ENCODE peak calls at places on chromosomes 5 and 9, in nine cellular contexts. A, T, R, F, J, B, X, L and S are unnamed samples.

GRCh38 chr9:93467462-93467861 is 14.1 kb upstream of the FAM120AOS start:
- DNase-seq in A (no peak), T (no peak), R (no peak), F (no peak), J (no peak), B (no peak), X (no peak), L (no peak), S (no peak)

GRCh38 chr9:122213589-122214413 is 15.0 kb downstream of the LHX6 start:
- DNase-seq in A (peak), T (peak), R (no peak), F (peak), J (no peak), B (peak), X (peak), L (peak), S (peak)

GRCh38 chr5:59674763-59675162 is 218.8 kb downstream of the PDE4D start:
- DNase-seq in A (peak), T (no peak), R (no peak), F (no peak), J (no peak), B (no peak), X (no peak), L (no peak), S (no peak)

GRCh38 chr5:91379602-91380490 is 3.3 kb downstream of the ARRDC3 start:
- DNase-seq in A (peak), T (peak), R (peak), F (peak), J (peak), B (peak), X (peak), L (peak), S (peak)

GRCh38 chr9:137643921-137644320 is 25.1 kb downstream of the EHMT1 start:
- DNase-seq in A (no peak), T (no peak), R (no peak), F (no peak), J (no peak), B (no peak), X (no peak), L (no peak), S (no peak)

GRCh38 chr5:35430381-35431162 is 187.1 kb upstream of the SPEF2 start:
- DNase-seq in A (no peak), T (no peak), R (no peak), F (no peak), J (no peak), B (no peak), X (no peak), L (no peak), S (no peak)

GRCh38 chr9:127568971-127569818 is 42.9 kb upstream of the STXBP1 start:
- DNase-seq in A (peak), T (peak), R (peak), F (peak), J (peak), B (peak), X (peak), L (peak), S (peak)

GRCh38 chr5:130109152-130109551 is 204.9 kb downstream of the CHSY3 start:
- DNase-seq in A (peak), T (no peak), R (no peak), F (no peak), J (peak), B (peak), X (peak), L (peak), S (peak)

GRCh38 chr9:34580358-34580757 is 9.2 kb downstream of the CNTFR start:
- DNase-seq in A (no peak), T (no peak), R (no peak), F (no peak), J (no peak), B (no peak), X (no peak), L (no peak), S (no peak)

GRCh38 chr5:135461752-135462151 is 9.6 kb upstream of the TIFAB start:
- DNase-seq in A (no peak), T (no peak), R (no peak), F (no peak), J (no peak), B (no peak), X (no peak), L (no peak), S (no peak)

GRCh38 chr5:87770601-87771121 is 357.9 kb upstream of the CCNH start:
- DNase-seq in A (no peak), T (no peak), R (no peak), F (no peak), J (no peak), B (no peak), X (no peak), L (no peak), S (no peak)

GRCh38 chr5:177339107-177339638 is 12.3 kb downstream of the LMAN2 start:
- DNase-seq in A (no peak), T (no peak), R (no peak), F (no peak), J (no peak), B (no peak), X (no peak), L (no peak), S (no peak)

GRCh38 chr9:109014267-109015025 is 1.1 kb upstream of the CTNNAL1 start:
- DNase-seq in A (peak), T (no peak), R (peak), F (no peak), J (peak), B (peak), X (no peak), L (no peak), S (no peak)

GRCh38 chr5:155773680-155774079 is 553.3 kb upstream of the SGCD start:
- DNase-seq in A (no peak), T (peak), R (no peak), F (peak), J (no peak), B (no peak), X (no peak), L (no peak), S (no peak)

GRCh38 chr9:14096182-14096922 is 217.6 kb downstream of the NFIB start:
- DNase-seq in A (no peak), T (no peak), R (no peak), F (no peak), J (peak), B (peak), X (peak), L (no peak), S (peak)

GRCh38 chr9:134065720-134066419 is 2.0 kb downstream of the BRD3 start:
- DNase-seq in A (peak), T (peak), R (peak), F (peak), J (peak), B (peak), X (no peak), L (peak), S (peak)

GRCh38 chr5:154190652-154191304 is at the start of gene GALNT10:
- DNase-seq in A (peak), T (peak), R (no peak), F (no peak), J (peak), B (peak), X (peak), L (peak), S (peak)

GRCh38 chr5:158471179-158471924 is 612.4 kb upstream of the CLINT1 start:
- DNase-seq in A (no peak), T (no peak), R (no peak), F (no peak), J (no peak), B (no peak), X (no peak), L (no peak), S (no peak)

GRCh38 chr9:113973963-113974413 is 97.9 kb downstream of the ZNF618 start:
- DNase-seq in A (peak), T (no peak), R (no peak), F (no peak), J (peak), B (peak), X (no peak), L (no peak), S (no peak)

GRCh38 chr9:131001990-131002389 is 7.0 kb upstream of the LAMC3 start:
- DNase-seq in A (no peak), T (no peak), R (no peak), F (no peak), J (no peak), B (no peak), X (no peak), L (no peak), S (no peak)

GRCh38 chr9:130240410-130241197 is 25.0 kb upstream of the HMCN2 start:
- DNase-seq in A (peak), T (peak), R (peak), F (peak), J (peak), B (peak), X (peak), L (peak), S (peak)

GRCh38 chr5:177111720-177112394 is 21.7 kb upstream of the NSD1 start:
- DNase-seq in A (no peak), T (peak), R (no peak), F (peak), J (peak), B (peak), X (peak), L (peak), S (peak)

GRCh38 chr5:163261647-163262269 is 175.6 kb upstream of the CCNG1 start:
- DNase-seq in A (no peak), T (no peak), R (no peak), F (no peak), J (no peak), B (no peak), X (no peak), L (peak), S (no peak)

GRCh38 chr5:134003957-134004625 is 684 bp downstream of the VDAC1 start:
- DNase-seq in A (peak), T (peak), R (peak), F (peak), J (peak), B (peak), X (peak), L (peak), S (no peak)

GRCh38 chr9:20620658-20621552 is 1.4 kb downstream of the MLLT3 start:
- DNase-seq in A (no peak), T (peak), R (peak), F (no peak), J (peak), B (no peak), X (peak), L (peak), S (peak)

GRCh38 chr5:161546463-161547301 is at the start of gene GABRB2:
- DNase-seq in A (no peak), T (peak), R (peak), F (no peak), J (peak), B (no peak), X (peak), L (peak), S (no peak)

GRCh38 chr5:180193749-180194375 is 15.1 kb downstream of the RASGEF1C start:
- DNase-seq in A (no peak), T (no peak), R (no peak), F (no peak), J (no peak), B (no peak), X (no peak), L (no peak), S (no peak)

GRCh38 chr9:34376596-34377401 is at the start of gene MYORG:
- DNase-seq in A (peak), T (peak), R (peak), F (peak), J (peak), B (peak), X (peak), L (peak), S (peak)

GRCh38 chr9:79651251-79651795 is 79.6 kb downstream of the TLE4 start:
- DNase-seq in A (no peak), T (no peak), R (no peak), F (no peak), J (no peak), B (no peak), X (peak), L (no peak), S (no peak)

GRCh38 chr5:10310073-10310779 is 2.5 kb upstream of the CMBL start:
- DNase-seq in A (peak), T (no peak), R (no peak), F (peak), J (no peak), B (peak), X (no peak), L (no peak), S (peak)